ENCODE peak calls at places on chromosomes 3 and 15, in eight cellular contexts. U is K562, S is GM12891, K is transverse colon, D is suprapubic skin, V is GM12878, E is HCT116, Y is stomach. A is an unnamed sample.

GRCh38 chr3:122403489-122403888 is 12.4 kb downstream of the WDR5B start:
- DNase-seq in K (no peak), V (no peak), U (no peak), D (no peak), E (no peak), Y (no peak), S (no peak), A (no peak)

GRCh38 chr3:27253831-27254230 is 115.4 kb downstream of the NEK10 start:
- DNase-seq in S (no peak), Y (peak), V (peak), U (no peak), K (peak), D (no peak), E (peak), A (peak)

GRCh38 chr3:42101048-42101447 is 9.9 kb downstream of the TRAK1 start:
- DNase-seq in E (no peak), U (no peak), Y (no peak), D (no peak), V (no peak), K (no peak), S (no peak), A (peak)

GRCh38 chr3:191502583-191502982 is 41.6 kb downstream of the PYDC2 start:
- DNase-seq in Y (no peak), E (peak), U (no peak), D (no peak), S (no peak), K (no peak), V (no peak), A (peak)

GRCh38 chr15:71411538-71412482 is 296.5 kb downstream of the THSD4 start:
- DNase-seq in E (no peak), D (no peak), Y (peak), S (no peak), U (no peak), V (no peak), K (peak), A (peak)

GRCh38 chr3:186340211-186340610 is 21.8 kb downstream of the DGKG start:
- DNase-seq in Y (no peak), S (no peak), U (no peak), E (no peak), K (no peak), V (no peak), D (no peak), A (no peak)

GRCh38 chr15:44729394-44729913 is 6.9 kb upstream of the TRIM69 start:
- DNase-seq in K (peak), U (no peak), E (no peak), D (peak), S (no peak), Y (peak), V (no peak), A (no peak)

GRCh38 chr3:43754316-43754715 is 63.6 kb downstream of the ABHD5 start:
- DNase-seq in V (no peak), E (no peak), D (no peak), Y (no peak), K (no peak), U (no peak), S (no peak), A (no peak)

GRCh38 chr15:25226360-25226759 is 212.5 kb downstream of the UBE3A start:
- DNase-seq in E (no peak), Y (no peak), U (no peak), S (no peak), D (no peak), K (no peak), V (no peak), A (no peak)

DNA sequence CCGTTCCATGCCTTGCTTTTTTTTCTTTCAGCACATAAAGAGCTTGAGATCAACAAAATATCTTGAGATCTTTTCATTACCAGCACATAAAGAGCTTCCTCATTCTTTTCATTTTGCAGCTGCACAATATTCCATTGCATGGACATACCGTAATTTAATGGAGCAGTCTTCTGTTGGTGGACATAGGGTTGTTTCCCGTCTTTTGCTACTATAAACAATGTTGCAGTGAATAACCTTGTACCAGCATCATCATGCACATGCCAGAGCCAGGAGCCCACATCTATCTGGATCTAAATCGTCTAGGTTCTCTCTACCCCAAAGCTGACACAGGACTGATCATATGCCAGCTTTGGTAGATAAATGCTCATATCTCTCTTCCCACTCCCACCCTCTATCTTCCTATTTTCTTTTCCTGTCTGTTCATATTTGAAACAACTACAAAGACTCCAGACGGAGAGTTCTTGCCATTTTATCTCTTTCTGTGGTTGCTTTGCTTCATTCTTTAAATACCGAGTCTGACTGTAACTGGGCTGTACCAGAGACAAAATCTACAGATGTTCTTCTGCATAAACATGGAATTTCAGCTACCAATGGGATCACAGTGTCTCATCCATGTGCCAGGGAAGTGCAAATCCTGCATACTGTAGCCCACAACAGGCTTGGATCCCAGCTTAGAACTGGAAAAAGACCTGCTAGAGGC is 47.1 kb upstream of the AKAP13 start:
- DNase-seq in K (no peak), Y (no peak), V (no peak), S (no peak), D (no peak), E (no peak), U (no peak), A (no peak)
- TF ChIP-seq POLR2AphosphoS5 in K (no peak), Y (no peak), V (no peak), S (no peak), D (no peak), E (no peak), U (no peak), A (no peak)

GRCh38 chr15:78065284-78065872 is 12.1 kb downstream of the TBC1D2B start:
- DNase-seq in V (no peak), E (no peak), K (peak), D (peak), Y (peak), U (no peak), S (no peak), A (peak)
- TF ChIP-seq POLR2A in V (no peak), E (no peak), K (no peak), D (no peak), Y (no peak), U (no peak), S (no peak), A (no peak)

GRCh38 chr3:45059132-45059531 is 33.0 kb downstream of the CLEC3B start:
- DNase-seq in Y (no peak), S (no peak), K (no peak), U (no peak), E (no peak), D (no peak), V (no peak), A (no peak)

GRCh38 chr3:45055411-45056143 is 29.5 kb downstream of the CLEC3B start:
- DNase-seq in Y (no peak), U (peak), E (no peak), D (no peak), V (no peak), S (no peak), K (no peak), A (no peak)

GRCh38 chr3:45057557-45057956 is 31.5 kb downstream of the CLEC3B start:
- DNase-seq in K (no peak), E (no peak), U (no peak), D (no peak), V (no peak), Y (no peak), S (no peak), A (no peak)

GRCh38 chr3:45055032-45055410 is 28.9 kb downstream of the CLEC3B start:
- DNase-seq in S (no peak), Y (no peak), D (no peak), V (no peak), K (no peak), U (no peak), E (no peak), A (peak)

GRCh38 chr3:45056608-45057301 is 30.7 kb downstream of the CLEC3B start:
- DNase-seq in V (no peak), K (no peak), E (no peak), U (no peak), S (no peak), Y (no peak), D (no peak), A (no peak)
- TF ChIP-seq POLR2AphosphoS5 in V (no peak), K (no peak), E (peak), U (no peak), S (no peak), Y (no peak), D (no peak), A (no peak)

GRCh38 chr15:65447145-65447544 is 24.4 kb upstream of the IGDCC4 start:
- DNase-seq in K (no peak), E (no peak), U (no peak), V (no peak), S (no peak), Y (no peak), D (no peak), A (no peak)
- TF ChIP-seq POLR2A in K (no peak), E (no peak), U (no peak), V (no peak), S (no peak), Y (no peak), D (no peak), A (no peak)

GRCh38 chr3:30043156-30043555 is 563.2 kb upstream of the TGFBR2 start:
- DNase-seq in E (no peak), U (no peak), S (no peak), K (no peak), Y (no peak), V (no peak), D (no peak), A (peak)

GRCh38 chr3:30044515-30044914 is 561.9 kb upstream of the TGFBR2 start:
- DNase-seq in E (no peak), D (no peak), V (no peak), S (no peak), U (no peak), K (no peak), Y (no peak), A (no peak)

DNA sequence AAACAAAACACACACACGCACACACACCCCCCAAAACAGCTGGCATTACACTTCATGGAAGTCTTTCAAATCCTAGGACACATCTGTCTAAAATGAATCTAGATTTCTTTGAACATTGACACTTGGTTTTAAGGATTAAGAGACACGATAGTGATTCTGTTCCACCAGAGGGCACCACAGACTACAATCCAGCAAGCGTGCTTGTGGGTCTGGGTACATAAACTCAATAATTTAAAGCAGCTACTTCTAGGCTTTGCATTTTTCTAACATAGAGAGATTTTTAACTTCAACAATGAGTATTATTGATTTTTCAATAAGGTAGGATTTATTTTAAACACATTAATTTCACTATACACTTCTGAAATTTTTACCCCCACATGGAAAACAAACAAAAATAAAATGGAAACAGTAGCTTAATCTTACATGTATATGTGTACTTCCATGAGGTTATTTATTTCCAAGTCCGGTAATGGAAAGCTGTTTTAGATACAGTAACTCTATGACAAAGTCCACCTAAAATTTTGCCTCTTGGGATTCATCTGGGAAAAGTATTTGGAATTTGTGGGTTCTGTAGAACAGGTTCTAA is 564.0 kb upstream of the TGFBR2 start:
- DNase-seq in U (peak), V (peak), E (peak), Y (peak), D (peak), K (peak), S (peak), A (peak)
- TF ChIP-seq POLR2AphosphoS5 in U (no peak), V (no peak), E (no peak), Y (no peak), D (no peak), K (no peak), S (no peak), A (no peak)

GRCh38 chr3:193711964-193712598 is 119.1 kb downstream of the OPA1 start:
- DNase-seq in U (no peak), Y (no peak), E (no peak), V (no peak), S (no peak), K (no peak), D (no peak), A (no peak)
- TF ChIP-seq POLR2A in U (no peak), Y (no peak), E (no peak), V (no peak), S (no peak), K (no peak), D (no peak), A (no peak)

DNA sequence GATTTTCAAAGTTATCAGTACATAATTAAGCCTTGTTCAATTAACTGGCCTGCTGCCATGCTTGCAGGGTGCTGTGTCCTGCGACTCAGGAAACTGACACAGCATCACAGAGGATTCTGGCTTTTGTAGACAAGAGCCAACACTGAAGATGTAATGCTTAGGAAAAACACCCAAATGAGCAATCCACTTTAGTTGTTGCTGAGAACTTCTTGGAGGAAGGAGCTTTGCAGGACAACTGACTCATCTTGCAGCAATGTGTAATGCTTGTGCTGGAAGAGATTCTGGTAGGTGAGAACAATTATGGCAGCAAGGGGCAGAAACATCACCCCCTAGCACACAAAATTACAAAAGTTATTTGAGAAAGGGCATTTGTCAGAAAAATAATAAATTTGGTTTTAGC is 67.6 kb downstream of the NLGN1 start:
- DNase-seq in S (no peak), V (no peak), D (no peak), Y (no peak), U (no peak), K (no peak), E (no peak), A (peak)
- TF ChIP-seq POLR2AphosphoS5 in S (no peak), V (no peak), D (no peak), Y (no peak), U (no peak), K (no peak), E (no peak), A (peak)

GRCh38 chr15:101244039-101244781 is 7.6 kb downstream of the CHSY1 start:
- DNase-seq in E (no peak), V (no peak), K (no peak), S (no peak), Y (no peak), D (no peak), U (no peak), A (no peak)

GRCh38 chr15:101242999-101243336 is 8.9 kb downstream of the CHSY1 start:
- DNase-seq in E (no peak), V (no peak), K (no peak), Y (no peak), S (no peak), U (no peak), D (no peak), A (peak)

GRCh38 chr15:101243420-101243819 is 8.4 kb downstream of the CHSY1 start:
- DNase-seq in E (no peak), U (no peak), V (no peak), K (no peak), D (no peak), S (no peak), Y (no peak), A (no peak)

GRCh38 chr15:101240364-101240763 is 11.5 kb downstream of the CHSY1 start:
- DNase-seq in D (no peak), E (no peak), Y (no peak), U (no peak), V (no peak), S (no peak), K (no peak), A (no peak)

GRCh38 chr15:101242160-101242998 is 9.5 kb downstream of the CHSY1 start:
- DNase-seq in S (no peak), U (no peak), V (peak), Y (no peak), D (no peak), E (no peak), K (peak), A (no peak)
- TF ChIP-seq POLR2A in S (no peak), U (no peak), V (peak), Y (no peak), D (no peak), E (no peak), K (no peak), A (no peak)

DNA sequence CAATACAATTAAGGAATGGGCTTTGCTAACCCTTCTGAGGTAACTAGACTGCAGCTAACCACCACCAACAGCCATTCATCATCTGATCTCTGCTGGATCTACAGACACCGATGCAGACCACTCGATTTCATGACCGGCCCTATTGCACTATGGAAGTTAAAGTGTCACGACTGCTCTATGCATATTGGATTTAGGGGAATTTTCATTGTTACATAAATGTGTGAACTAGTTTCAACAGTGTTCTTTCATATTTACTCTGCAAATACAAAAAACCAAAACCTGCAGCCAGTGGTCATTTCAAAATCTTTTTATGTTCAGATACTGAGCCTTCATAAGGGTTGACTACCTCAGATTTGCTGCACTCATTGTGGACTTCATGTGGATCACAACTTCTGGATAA is 14.5 kb downstream of the CDV3 start:
- DNase-seq in S (no peak), Y (no peak), K (no peak), V (no peak), D (no peak), U (no peak), E (no peak), A (no peak)
- TF ChIP-seq POLR2AphosphoS5 in S (no peak), Y (no peak), K (no peak), V (peak), D (no peak), U (no peak), E (no peak), A (no peak)

GRCh38 chr15:40845511-40846284 is 1.9 kb downstream of the SPINT1 start:
- DNase-seq in E (no peak), Y (peak), S (no peak), K (peak), U (no peak), V (no peak), D (no peak), A (no peak)

GRCh38 chr15:40844543-40844981 is 714 bp downstream of the SPINT1 start:
- DNase-seq in U (peak), Y (peak), K (peak), D (no peak), V (no peak), S (peak), E (no peak), A (no peak)

GRCh38 chr15:40845036-40845435 is 1.2 kb downstream of the SPINT1 start:
- DNase-seq in D (no peak), Y (no peak), S (no peak), E (no peak), U (no peak), V (no peak), K (no peak), A (no peak)

GRCh38 chr15:40843183-40843884 is 514 bp upstream of the SPINT1 start:
- DNase-seq in S (no peak), Y (no peak), D (no peak), U (peak), V (no peak), K (no peak), E (no peak), A (no peak)

GRCh38 chr15:40843885-40844542 is at the start of gene SPINT1:
- DNase-seq in Y (peak), U (peak), D (no peak), E (no peak), S (peak), K (peak), V (no peak), A (no peak)
- TF ChIP-seq POLR2A in Y (no peak), U (no peak), D (no peak), E (no peak), S (no peak), K (peak), V (no peak), A (no peak)